ENCODE peak calls at places on chromosomes 2 and 18, in seven cellular contexts. W, G, X, K, O, T and U are unnamed samples.

GRCh38 chr2:149598014-149598395 is 10.4 kb upstream of the MMADHC start:
- DNase-seq in K (no peak), O (no peak), W (no peak), G (no peak), X (no peak), T (no peak), U (no peak)

GRCh38 chr2:62185828-62186483 is 10.0 kb upstream of the B3GNT2 start:
- DNase-seq in G (no peak), W (no peak), X (no peak), T (no peak), O (no peak), K (no peak), U (no peak)

GRCh38 chr2:45494275-45494977 is 116.6 kb downstream of the SRBD1 start:
- DNase-seq in O (no peak), W (peak; percentile 46), G (no peak), X (peak; percentile 12), T (no peak), K (peak; percentile 34), U (peak; percentile 42)

GRCh38 chr2:238919307-238919706 is 71.4 kb downstream of the TWIST2 start:
- DNase-seq in K (no peak), T (no peak), W (no peak), X (no peak), G (no peak), O (no peak), U (no peak)

GRCh38 chr2:221477697-221478096 is 94.4 kb downstream of the EPHA4 start:
- DNase-seq in O (no peak), G (no peak), K (no peak), X (no peak), W (no peak), T (no peak), U (no peak)

GRCh38 chr2:129334128-129334527 is 645.3 kb upstream of the RAB6C start:
- DNase-seq in T (no peak), O (no peak), G (no peak), W (no peak), K (no peak), X (no peak), U (no peak)

GRCh38 chr18:36412778-36413177 is 115.3 kb downstream of the FHOD3 start:
- DNase-seq in X (no peak), G (no peak), W (no peak), O (no peak), K (peak; percentile 4), T (no peak), U (no peak)

GRCh38 chr2:235709969-235710879 is 216.4 kb downstream of the AGAP1 start:
- DNase-seq in X (no peak), K (no peak), W (no peak), G (no peak), O (no peak), T (peak; percentile 25), U (no peak)

GRCh38 chr18:55794288-55795052 is 206.5 kb upstream of the TCF4 start:
- DNase-seq in O (no peak), X (no peak), G (no peak), W (no peak), T (no peak), K (no peak), U (no peak)

GRCh38 chr18:37568671-37569070 is 3.1 kb upstream of the CELF4 start:
- DNase-seq in W (no peak), G (no peak), O (no peak), T (no peak), K (no peak), X (no peak), U (no peak)

GRCh38 chr2:190529486-190530104 is 4.9 kb downstream of the NEMP2 start:
- DNase-seq in G (no peak), K (no peak), O (no peak), T (no peak), X (no peak), W (no peak), U (no peak)